ENCODE peak calls at places on chromosomes 16 and 17, in five cellular contexts. Q is SJSA1, L is tibial artery, B is IMR-90, J is PC-3. F is an unnamed sample. For H3K4me1 and H3K27me3, the result is how much of the 10 kb centered on the place peaks cover.

GRCh38 chr17:64938925-64939474 is 19.7 kb upstream of the LRRC37A3 start:
- DNase-seq in B (peak), L (no peak), J (peak), Q (peak), F (no peak)

GRCh38 chr17:74282587-74283370 is 8.7 kb downstream of the DNAI2 start:
- DNase-seq in Q (no peak), J (peak), B (no peak), L (no peak), F (no peak)

GRCh38 chr17:42928714-42929496 is 28.3 kb downstream of the G6PC1 start:
- DNase-seq in L (peak), J (peak), B (peak), Q (peak), F (peak)

GRCh38 chr16:54171855-54172537 is 114.6 kb downstream of the IRX3 start:
- DNase-seq in B (peak), Q (no peak), L (no peak), J (peak), F (no peak)

GRCh38 chr17:72299092-72299491 is 178.3 kb downstream of the SOX9 start:
- DNase-seq in L (no peak), B (no peak), Q (no peak), J (no peak), F (no peak)

GRCh38 chr17:49157784-49158183 is 25.2 kb downstream of the B4GALNT2 start:
- DNase-seq in J (peak), Q (no peak), L (no peak), B (peak), F (no peak)

GRCh38 chr16:57089406-57089805 is 3.0 kb upstream of the CPNE2 start:
- DNase-seq in L (no peak), B (no peak), Q (no peak), J (no peak), F (no peak)

GRCh38 chr17:9256361-9256943 is 235.1 kb downstream of the NTN1 start:
- DNase-seq in Q (no peak), B (no peak), J (no peak), L (no peak), F (no peak)

GRCh38 chr17:74759243-74759801 is 10.9 kb downstream of the NHERF1 start:
- DNase-seq in J (no peak), B (no peak), L (no peak), Q (peak), F (no peak)

GRCh38 chr16:28166394-28167208 is 45.2 kb downstream of the XPO6 start:
- DNase-seq in Q (no peak), L (no peak), B (peak), J (peak), F (no peak)

GRCh38 chr17:70144260-70144846 is 25.0 kb upstream of the KCNJ2 start:
- DNase-seq in J (peak), L (no peak), Q (peak), B (peak), F (no peak)

GRCh38 chr16:83940157-83940556 is 12.9 kb upstream of the OSGIN1 start:
- DNase-seq in B (no peak), Q (no peak), L (no peak), J (no peak), F (no peak)

GRCh38 chr16:1351582-1352362 is at the start of the genes GNPTG and TSR3:
- DNase-seq in Q (peak), L (peak), B (peak), J (peak), F (no peak)

GRCh38 chr16:85749686-85750020 is 1.2 kb downstream of the C16orf74 start:
- DNase-seq in J (no peak), L (no peak), Q (no peak), B (no peak), F (no peak)

GRCh38 chr17:21452377-21453143 is 76.4 kb downstream of the KCNJ12 start:
- DNase-seq in B (peak), J (peak), L (peak), Q (no peak), F (no peak)

GRCh38 chr17:49016775-49017463 is 19.7 kb downstream of the IGF2BP1 start:
- DNase-seq in Q (peak), J (peak), L (peak), B (peak), F (no peak)

GRCh38 chr17:74150428-74151025 is 53.0 kb upstream of the RPL38 start:
- DNase-seq in B (no peak), J (no peak), Q (no peak), L (peak), F (no peak)

GRCh38 chr16:2122429-2122828 is 13.3 kb downstream of the PKD1 start:
- DNase-seq in Q (no peak), J (no peak), L (no peak), B (no peak), F (no peak)

GRCh38 chr17:6061290-6061689 is 8.9 kb upstream of the WSCD1 start:
- DNase-seq in J (peak), Q (peak), L (peak), B (peak), F (peak)

GRCh38 chr17:50465171-50465570 is 3.5 kb downstream of the CHAD start:
- DNase-seq in J (no peak), Q (no peak), L (no peak), B (no peak), F (no peak)

GRCh38 chr16:65842067-65842466 is 524.4 kb upstream of the CDH5 start:
- DNase-seq in J (peak), Q (no peak), B (peak), L (no peak), F (no peak)

GRCh38 chr16:84947996-84948854 is 63.1 kb downstream of the ZDHHC7 start:
- DNase-seq in L (no peak), J (no peak), B (no peak), Q (no peak), F (no peak)

GRCh38 chr16:11833951-11834695 is 17.2 kb downstream of the RSL1D1 start:
- DNase-seq in Q (no peak), B (peak), J (peak), L (peak), F (no peak)

GRCh38 chr17:55763856-55764255 is 13.0 kb downstream of the PCTP start:
- DNase-seq in L (no peak), B (no peak), Q (no peak), J (no peak), F (no peak)

GRCh38 chr17:49488612-49489011 is 6.5 kb upstream of the NGFR start:
- DNase-seq in Q (no peak), L (no peak), J (no peak), B (no peak), F (no peak)

GRCh38 chr16:3035972-3036725 is 595 bp downstream of the BICDL2 start:
- DNase-seq in J (no peak), B (no peak), L (no peak), Q (no peak), F (no peak)

GRCh38 chr16:30665155-30665829 is 7.1 kb downstream of the FBRS start:
- DNase-seq in L (no peak), Q (no peak), J (no peak), B (no peak), F (no peak)

GRCh38 chr17:55390364-55390977 is 31.2 kb downstream of the MMD start:
- DNase-seq in J (no peak), B (no peak), L (no peak), Q (no peak), F (no peak)

GRCh38 chr17:9402590-9403199 is 172.9 kb downstream of the STX8 start:
- DNase-seq in B (peak), J (peak), Q (peak), L (no peak), F (no peak)

GRCh38 chr16:84357191-84357651 is 11.1 kb upstream of the ATP2C2 start:
- DNase-seq in B (peak), Q (peak), L (no peak), J (peak), F (no peak)

GRCh38 chr16:71965223-71965622 is 35.0 kb downstream of the PKD1L3 start:
- DNase-seq in J (no peak), B (no peak), L (no peak), Q (no peak), F (no peak)

GRCh38 chr16:11105038-11105903 is 150.7 kb downstream of the SOCS1 start:
- DNase-seq in L (peak), J (peak), Q (no peak), B (peak), F (no peak)

GRCh38 chr17:57567278-57567677 is 177.8 kb downstream of the CCDC182 start:
- DNase-seq in L (no peak), B (no peak), J (no peak), Q (no peak), F (no peak)

GRCh38 chr16:1523581-1524245 is 9.8 kb upstream of the TMEM204 start:
- DNase-seq in Q (no peak), B (no peak), L (no peak), J (no peak), F (no peak)

GRCh38 chr17:81165246-81166032 is at the start of gene PVALEF:
- DNase-seq in B (no peak), J (no peak), Q (no peak), L (no peak), F (no peak)

GRCh38 chr17:81166033-81166472 is at the start of gene AATK:
- DNase-seq in Q (no peak), B (no peak), L (no peak), J (no peak), F (no peak)

GRCh38 chr17:81163703-81164413 is 1.4 kb upstream of the PVALEF start:
- DNase-seq in L (no peak), Q (no peak), B (no peak), J (no peak), F (no peak)

GRCh38 chr17:81163051-81163695 is 2.1 kb upstream of the PVALEF start:
- DNase-seq in Q (no peak), B (no peak), J (no peak), L (no peak), F (no peak)

GRCh38 chr17:81164464-81165245 is 652 bp upstream of the PVALEF start:
- DNase-seq in B (no peak), J (no peak), L (no peak), Q (no peak), F (no peak)
- H3K4me3 ChIP-seq in B (no peak), J (no peak), L (no peak), Q (no peak), F (peak)

GRCh38 chr17:46868689-46869187 is 17.4 kb downstream of the WNT9B start:
- DNase-seq in L (no peak), B (peak), J (no peak), Q (no peak), F (no peak)
- H3K4me1 ChIP-seq in L (under half), B (under half), J (under half), Q (under half), F (under half)

GRCh38 chr17:31490991-31491793 is 99.7 kb downstream of the RAB11FIP4 start:
- DNase-seq in B (no peak), Q (no peak), L (no peak), J (no peak), F (no peak)
- H3K27me3 ChIP-seq in B (half or more), Q (under half), L (under half), J (under half), F (under half)

GRCh38 chr17:17035490-17035889 is 6.8 kb upstream of the MPRIP start:
- DNase-seq in L (no peak), Q (no peak), B (no peak), J (no peak), F (no peak)

GRCh38 chr17:17034028-17034427 is 8.2 kb upstream of the MPRIP start:
- DNase-seq in B (no peak), L (no peak), Q (no peak), J (no peak), F (no peak)

GRCh38 chr17:17036520-17036998 is 5.7 kb upstream of the MPRIP start:
- DNase-seq in Q (peak), L (peak), J (no peak), B (no peak), F (peak)

GRCh38 chr17:17034496-17035066 is 7.7 kb upstream of the MPRIP start:
- DNase-seq in B (no peak), Q (no peak), J (no peak), L (no peak), F (no peak)

GRCh38 chr17:17035920-17036319 is 6.3 kb upstream of the MPRIP start:
- DNase-seq in L (no peak), B (no peak), J (no peak), Q (no peak), F (no peak)
- H3K4me3 ChIP-seq in L (no peak), B (no peak), J (no peak), Q (no peak), F (no peak)

GRCh38 chr17:44218344-44219125 is 940 bp downstream of the UBTF start:
- DNase-seq in L (peak), J (peak), Q (peak), B (peak), F (no peak)

GRCh38 chr17:44214896-44215295 is 4.6 kb downstream of the UBTF start:
- DNase-seq in Q (no peak), J (no peak), B (no peak), L (no peak), F (no peak)

GRCh38 chr17:44217738-44218343 is 1.6 kb downstream of the UBTF start:
- DNase-seq in B (no peak), L (no peak), J (no peak), Q (no peak), F (no peak)

GRCh38 chr17:44216173-44216572 is 3.3 kb downstream of the UBTF start:
- DNase-seq in J (no peak), Q (no peak), L (no peak), B (no peak), F (no peak)

GRCh38 chr17:44216674-44217073 is 2.8 kb downstream of the UBTF start:
- DNase-seq in Q (no peak), B (no peak), J (no peak), L (no peak), F (no peak)
- H3K4me1 ChIP-seq in Q (under half), B (under half), J (under half), L (under half), F (under half)

GRCh38 chr17:4583206-4583605 is 1.1 kb upstream of the SMTNL2 start:
- DNase-seq in L (no peak), J (no peak), Q (no peak), B (no peak), F (no peak)
- H3K27me3 ChIP-seq in L (half or more), J (under half), Q (under half), B (half or more), F (under half)

GRCh38 chr17:28716740-28717577 is 709 bp downstream of the RAB34 start:
- DNase-seq in L (peak), Q (peak), J (peak), B (peak), F (no peak)

GRCh38 chr17:28714281-28714680 is 2.6 kb upstream of the PROCA1 start:
- DNase-seq in J (no peak), Q (no peak), L (no peak), B (no peak), F (no peak)

GRCh38 chr17:28717578-28718316 is at the start of gene RAB34:
- DNase-seq in Q (peak), B (peak), J (peak), L (peak), F (peak)

GRCh38 chr17:28712705-28713415 is 1.2 kb upstream of the PROCA1 start:
- DNase-seq in B (no peak), L (no peak), Q (no peak), J (no peak), F (no peak)

GRCh38 chr17:28715217-28715616 is 2.5 kb downstream of the RAB34 start:
- DNase-seq in J (no peak), B (no peak), Q (no peak), L (no peak), F (no peak)
- H3K4me3 ChIP-seq in J (no peak), B (no peak), Q (peak), L (no peak), F (no peak)

GRCh38 chr17:45306623-45307022 is 10.2 kb downstream of the MAP3K14 start:
- DNase-seq in Q (no peak), B (no peak), L (no peak), J (no peak), F (no peak)
- H3K4me1 ChIP-seq in Q (half or more), B (under half), L (under half), J (under half), F (under half)

GRCh38 chr17:75874323-75875181 is 3.8 kb downstream of the TRIM47 start:
- DNase-seq in L (no peak), Q (no peak), B (no peak), J (no peak), F (no peak)

GRCh38 chr17:75875182-75875939 is 3.0 kb downstream of the TRIM47 start:
- DNase-seq in Q (no peak), L (no peak), J (no peak), B (no peak), F (no peak)

GRCh38 chr17:75876190-75876937 is 2.0 kb downstream of the TRIM47 start:
- DNase-seq in Q (no peak), B (no peak), L (peak), J (peak), F (no peak)

GRCh38 chr17:75876938-75877751 is 1.2 kb downstream of the TRIM47 start:
- DNase-seq in Q (peak), L (peak), B (peak), J (peak), F (peak)

GRCh38 chr17:75875940-75876189 is 2.5 kb downstream of the TRIM47 start:
- DNase-seq in L (peak), J (no peak), Q (no peak), B (no peak), F (no peak)
- H3K27me3 ChIP-seq in L (under half), J (under half), Q (under half), B (under half), F (under half)